ENCODE peak calls at places on chromosomes 6 and 20, in four cellular contexts. Y is non-pigmented ciliary epithelial cell, P is occipital lobe, G is nucleus accumbens. U is an unnamed sample.

GRCh38 chr6:72622094-72622540 is 253 bp downstream of the KCNQ5 start:
- DNase-seq in Y (no peak), P (no peak), G (peak), U (peak)

GRCh38 chr6:169702640-169703246 is 817 bp downstream of the C6orf120 start:
- DNase-seq in Y (no peak), P (no peak), G (no peak), U (no peak)

GRCh38 chr20:8242827-8243764 is 111.0 kb downstream of the PLCB1 start:
- DNase-seq in Y (no peak), P (no peak), G (no peak), U (no peak)

GRCh38 chr6:53398541-53399344 is 50.0 kb upstream of the ELOVL5 start:
- DNase-seq in Y (no peak), P (no peak), G (no peak), U (no peak)

GRCh38 chr6:105397987-105398386 is 4.9 kb downstream of the PREP start:
- DNase-seq in Y (no peak), P (no peak), G (no peak), U (no peak)

GRCh38 chr6:13485923-13486557 is 1.4 kb downstream of the GFOD1 start:
- DNase-seq in Y (no peak), P (peak), G (no peak), U (peak)

GRCh38 chr6:3410385-3411360 is 46.2 kb downstream of the SLC22A23 start:
- DNase-seq in Y (no peak), P (peak), G (peak), U (peak)

GRCh38 chr6:34947561-34947960 is 58.5 kb downstream of the ANKS1A start:
- DNase-seq in Y (no peak), P (no peak), G (no peak), U (no peak)

GRCh38 chr6:112251170-112251945 is 3.0 kb downstream of the LAMA4 start:
- DNase-seq in Y (no peak), P (no peak), G (no peak), U (no peak)

GRCh38 chr6:131051316-131051715 is 11.7 kb downstream of the EPB41L2 start:
- DNase-seq in Y (no peak), P (no peak), G (no peak), U (no peak)